ENCODE peak calls at places on chromosome 15, in four cellular contexts. S is nephron progenitor cell, N is HFFc6, D is NCI-H1105 treated with DMSO at 0.1 percent for 48 hours. L is an unnamed sample.

GRCh38 chr15:29934251-29934650 is 112.0 kb upstream of the TJP1 start:
- DNase-seq in D (no peak), N (peak), S (no peak), L (peak)

GRCh38 chr15:72112111-72112510 is 5.8 kb downstream of the MYO9A start:
- DNase-seq in N (no peak), S (no peak), D (no peak), L (peak)

GRCh38 chr15:81375461-81375860 is 1.4 kb upstream of the TMC3 start:
- DNase-seq in S (no peak), D (no peak), N (no peak), L (no peak)

GRCh38 chr15:86608461-86608860 is 528.8 kb downstream of the AGBL1 start:
- DNase-seq in N (no peak), S (no peak), D (peak), L (no peak)

GRCh38 chr15:37880009-37880834 is 54.2 kb upstream of the TMCO5A start:
- DNase-seq in S (peak), D (peak), N (peak), L (peak)

GRCh38 chr15:47360296-47360695 is 357.0 kb upstream of the SEMA6D start:
- DNase-seq in D (no peak), S (no peak), N (no peak), L (no peak)

GRCh38 chr15:63763476-63764123 is 70.1 kb downstream of the HERC1 start:
- DNase-seq in S (no peak), N (no peak), D (no peak), L (no peak)

GRCh38 chr15:90463381-90463780 is 66.3 kb upstream of the CRTC3 start:
- DNase-seq in D (no peak), N (peak), S (no peak), L (peak)

GRCh38 chr15:57537072-57537471 is 54.6 kb upstream of the MYZAP start:
- DNase-seq in N (peak), D (peak), S (no peak), L (peak)

GRCh38 chr15:41048397-41048796 is 67.7 kb downstream of the INO80 start:
- DNase-seq in N (no peak), S (no peak), D (no peak), L (no peak)

GRCh38 chr15:91471410-91471993 is 371.4 kb downstream of the SV2B start:
- DNase-seq in S (no peak), N (no peak), D (no peak), L (no peak)

L was measured in brain microvascular endothelial cell.